ENCODE peak calls at places on chromosome X, in six cellular contexts. One of them, this sample, is unnamed. For H3K4me1, the result is how much of the 10 kb centered on the place peaks cover.

GRCh38 chrX:40007136-40007535 is 90.6 kb downstream of the BCOR start:
- DNase-seq in heart right ventricle: no peak
- DNase-seq in uterus: peak
- DNase-seq in lung: no peak
- DNase-seq in GM23338: peak
- DNase-seq in Panc1: no peak
- DNase-seq in this sample: no peak

GRCh38 chrX:114065612-114066178 is 518.2 kb upstream of the HTR2C start:
- DNase-seq in Panc1: no peak
- DNase-seq in uterus: no peak
- DNase-seq in heart right ventricle: no peak
- DNase-seq in GM23338: no peak
- DNase-seq in lung: no peak
- DNase-seq in this sample: no peak

GRCh38 chrX:6550999-6551398 is 16.1 kb upstream of the VCX3A start:
- DNase-seq in lung: no peak
- DNase-seq in GM23338: no peak
- DNase-seq in Panc1: no peak
- DNase-seq in heart right ventricle: no peak
- DNase-seq in uterus: no peak
- DNase-seq in this sample: no peak

GRCh38 chrX:103629295-103630170 is 758 bp downstream of the TCEAL1 start:
- DNase-seq in heart right ventricle: peak
- DNase-seq in GM23338: peak
- DNase-seq in uterus: peak
- DNase-seq in lung: peak
- DNase-seq in Panc1: peak
- DNase-seq in this sample: peak

GRCh38 chrX:63889001-63889400 is 104.0 kb upstream of the ARHGEF9 start:
- DNase-seq in Panc1: peak
- DNase-seq in heart right ventricle: no peak
- DNase-seq in GM23338: no peak
- DNase-seq in lung: no peak
- DNase-seq in uterus: no peak
- DNase-seq in this sample: no peak

GRCh38 chrX:97215166-97215565 is 331.5 kb downstream of the RPA4 start:
- DNase-seq in GM23338: no peak
- DNase-seq in uterus: no peak
- DNase-seq in Panc1: no peak
- DNase-seq in heart right ventricle: no peak
- DNase-seq in lung: no peak
- DNase-seq in this sample: no peak

GRCh38 chrX:39550795-39551361 is 546.9 kb downstream of the BCOR start:
- DNase-seq in heart right ventricle: no peak
- DNase-seq in lung: no peak
- DNase-seq in Panc1: no peak
- DNase-seq in uterus: no peak
- DNase-seq in GM23338: no peak
- DNase-seq in this sample: no peak

GRCh38 chrX:39752820-39753219 is 344.9 kb downstream of the BCOR start:
- DNase-seq in heart right ventricle: no peak
- DNase-seq in uterus: no peak
- DNase-seq in lung: no peak
- DNase-seq in GM23338: no peak
- DNase-seq in Panc1: no peak
- DNase-seq in this sample: no peak

DNA sequence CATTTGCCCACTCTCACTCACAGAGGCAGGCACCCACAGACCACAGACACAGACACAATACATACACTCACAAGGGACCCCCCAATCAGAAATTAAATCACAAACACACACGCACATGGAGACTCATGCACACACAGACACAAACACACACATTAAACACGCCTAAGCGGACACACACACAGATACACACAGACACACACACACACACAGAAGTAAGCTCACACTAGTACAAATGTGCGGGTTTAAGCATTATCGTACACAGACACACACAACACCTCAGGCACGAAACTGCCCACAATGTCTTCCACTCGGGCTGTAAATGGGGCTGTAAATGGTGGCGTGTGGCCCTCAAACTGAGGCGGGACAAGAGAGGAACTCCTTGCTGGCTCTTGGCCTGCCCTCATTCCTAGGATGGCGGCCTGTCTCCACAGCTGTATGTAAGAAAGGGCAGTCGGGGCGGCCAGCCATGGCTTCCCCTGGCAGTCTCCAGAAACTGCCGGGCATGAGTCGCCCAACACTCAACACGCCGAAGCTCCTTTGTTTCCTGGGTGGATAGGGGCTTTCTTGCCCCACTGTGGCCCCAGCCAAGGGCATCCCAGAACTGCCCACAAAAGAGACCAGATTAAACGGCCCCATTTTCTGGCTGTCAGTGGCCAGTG is 53.9 kb downstream of the NBDY start:
- DNase-seq in GM23338: no peak
- DNase-seq in uterus: no peak
- DNase-seq in lung: peak
- DNase-seq in Panc1: no peak
- DNase-seq in heart right ventricle: no peak
- DNase-seq in this sample: no peak
- H3K4me3 ChIP-seq in GM23338: no peak
- H3K4me3 ChIP-seq in uterus: peak
- H3K4me3 ChIP-seq in lung: peak
- H3K4me3 ChIP-seq in Panc1: no peak
- H3K4me3 ChIP-seq in heart right ventricle: no peak
- H3K4me3 ChIP-seq in this sample: no peak

GRCh38 chrX:71626576-71626975 is 8.3 kb upstream of the CXCR3 start:
- DNase-seq in heart right ventricle: no peak
- DNase-seq in GM23338: no peak
- DNase-seq in Panc1: no peak
- DNase-seq in lung: no peak
- DNase-seq in uterus: no peak
- DNase-seq in this sample: no peak

GRCh38 chrX:71627588-71628404 is 9.5 kb upstream of the CXCR3 start:
- DNase-seq in GM23338: no peak
- DNase-seq in lung: no peak
- DNase-seq in Panc1: no peak
- DNase-seq in uterus: no peak
- DNase-seq in heart right ventricle: no peak
- DNase-seq in this sample: no peak

GRCh38 chrX:71623714-71624113 is 5.4 kb upstream of the CXCR3 start:
- DNase-seq in GM23338: no peak
- DNase-seq in uterus: no peak
- DNase-seq in heart right ventricle: no peak
- DNase-seq in Panc1: no peak
- DNase-seq in lung: no peak
- DNase-seq in this sample: no peak

GRCh38 chrX:71623105-71623450 is 4.8 kb upstream of the CXCR3 start:
- DNase-seq in Panc1: no peak
- DNase-seq in heart right ventricle: no peak
- DNase-seq in GM23338: no peak
- DNase-seq in lung: no peak
- DNase-seq in uterus: no peak
- DNase-seq in this sample: no peak

GRCh38 chrX:71625471-71625870 is 7.2 kb upstream of the CXCR3 start:
- DNase-seq in GM23338: no peak
- DNase-seq in lung: no peak
- DNase-seq in uterus: no peak
- DNase-seq in Panc1: no peak
- DNase-seq in heart right ventricle: no peak
- DNase-seq in this sample: no peak
- H3K4me1 ChIP-seq in GM23338: under half
- H3K4me1 ChIP-seq in lung: under half
- H3K4me1 ChIP-seq in uterus: under half
- H3K4me1 ChIP-seq in Panc1: under half
- H3K4me1 ChIP-seq in heart right ventricle: under half
- H3K4me1 ChIP-seq in this sample: under half

GRCh38 chrX:118974908-118975671 is 672 bp downstream of the LONRF3 start:
- DNase-seq in GM23338: peak
- DNase-seq in heart right ventricle: no peak
- DNase-seq in lung: peak
- DNase-seq in Panc1: no peak
- DNase-seq in uterus: peak
- DNase-seq in this sample: peak
- H3K4me3 ChIP-seq in GM23338: peak
- H3K4me3 ChIP-seq in heart right ventricle: peak
- H3K4me3 ChIP-seq in lung: peak
- H3K4me3 ChIP-seq in Panc1: peak
- H3K4me3 ChIP-seq in uterus: peak
- H3K4me3 ChIP-seq in this sample: peak

GRCh38 chrX:112946227-112946626 is 105.6 kb upstream of the AMOT start:
- DNase-seq in lung: no peak
- DNase-seq in Panc1: no peak
- DNase-seq in heart right ventricle: no peak
- DNase-seq in uterus: no peak
- DNase-seq in GM23338: no peak
- DNase-seq in this sample: no peak

GRCh38 chrX:112945796-112946195 is 105.2 kb upstream of the AMOT start:
- DNase-seq in uterus: no peak
- DNase-seq in Panc1: no peak
- DNase-seq in heart right ventricle: no peak
- DNase-seq in lung: no peak
- DNase-seq in GM23338: no peak
- DNase-seq in this sample: no peak

DNA sequence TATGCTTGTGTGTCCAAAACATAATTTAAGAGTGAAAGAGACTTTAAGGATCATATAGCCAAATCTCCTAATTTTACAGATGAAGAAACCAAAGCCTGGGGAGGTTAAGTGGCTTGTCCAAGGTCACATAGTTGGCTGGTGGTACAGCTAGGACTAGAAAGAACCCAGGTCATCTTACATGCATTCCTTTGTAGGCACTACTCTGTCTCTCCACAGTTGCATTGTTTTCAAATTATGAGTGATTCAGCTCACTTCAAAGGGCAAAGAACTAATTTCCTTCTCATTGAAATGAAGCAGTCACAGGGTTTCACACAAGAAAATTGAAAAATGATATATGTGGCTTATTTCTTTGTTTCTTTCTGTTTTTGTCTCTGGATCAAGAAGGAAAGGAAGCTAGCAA is 107.3 kb upstream of the AMOT start:
- DNase-seq in uterus: no peak
- DNase-seq in Panc1: no peak
- DNase-seq in GM23338: no peak
- DNase-seq in lung: no peak
- DNase-seq in heart right ventricle: no peak
- DNase-seq in this sample: no peak
- H3K4me1 ChIP-seq in uterus: under half
- H3K4me1 ChIP-seq in Panc1: under half
- H3K4me1 ChIP-seq in GM23338: under half
- H3K4me1 ChIP-seq in lung: under half
- H3K4me1 ChIP-seq in heart right ventricle: under half
- H3K4me1 ChIP-seq in this sample: under half

DNA sequence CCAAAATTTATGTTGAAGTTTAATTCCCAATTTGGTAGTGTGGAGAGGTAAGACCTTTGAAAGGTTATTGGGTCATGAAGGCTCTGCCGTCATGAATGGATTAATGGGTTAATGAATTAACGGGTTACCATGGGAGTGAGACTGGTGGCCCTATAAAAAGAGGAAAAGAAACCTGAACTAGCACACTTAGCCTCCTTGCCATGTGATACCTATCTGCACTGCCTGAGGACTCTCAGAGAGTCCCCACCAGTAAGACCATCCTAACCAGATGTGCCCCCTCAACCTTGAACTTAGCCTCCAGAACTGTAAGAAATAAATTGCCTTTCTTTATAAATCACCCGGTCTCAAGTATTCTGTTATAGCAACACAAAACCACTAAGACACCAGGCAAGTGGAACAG is 39.2 kb downstream of the PAGE1 start:
- DNase-seq in uterus: no peak
- DNase-seq in GM23338: no peak
- DNase-seq in Panc1: no peak
- DNase-seq in heart right ventricle: no peak
- DNase-seq in lung: no peak
- DNase-seq in this sample: no peak
- H3K4me3 ChIP-seq in uterus: no peak
- H3K4me3 ChIP-seq in GM23338: no peak
- H3K4me3 ChIP-seq in Panc1: no peak
- H3K4me3 ChIP-seq in heart right ventricle: no peak
- H3K4me3 ChIP-seq in lung: no peak
- H3K4me3 ChIP-seq in this sample: no peak

GRCh38 chrX:150223176-150224015 is 139.7 kb upstream of the MAMLD1 start:
- DNase-seq in GM23338: no peak
- DNase-seq in lung: no peak
- DNase-seq in uterus: no peak
- DNase-seq in heart right ventricle: no peak
- DNase-seq in Panc1: no peak
- DNase-seq in this sample: no peak
- H3K4me1 ChIP-seq in GM23338: under half
- H3K4me1 ChIP-seq in lung: under half
- H3K4me1 ChIP-seq in uterus: under half
- H3K4me1 ChIP-seq in heart right ventricle: under half
- H3K4me1 ChIP-seq in Panc1: under half
- H3K4me1 ChIP-seq in this sample: under half

This sample was measured in HAP-1.